ENCODE peak calls at places on chromosomes 13 and 19, in nine cellular contexts. One of them, this sample, is unnamed.
A peak's percentile ranks its signal among the peaks of the same experiment; 100 is the strongest.

GRCh38 chr13:31950121-31950810 is 81.3 kb upstream of the FRY start:
- DNase-seq in fibroblast of villous mesenchyme: no peak
- DNase-seq in HEK293T: no peak
- DNase-seq in RCC 7860: no peak
- DNase-seq in cardiac muscle cell: no peak
- DNase-seq in amygdala: no peak
- DNase-seq in BE2C: no peak
- DNase-seq in neuronal stem cell: no peak
- DNase-seq in renal cortical epithelial cell: peak; percentile 4
- DNase-seq in this sample: no peak

GRCh38 chr13:113917523-113918371 is 53.9 kb upstream of the GAS6 start:
- DNase-seq in fibroblast of villous mesenchyme: no peak
- DNase-seq in HEK293T: no peak
- DNase-seq in RCC 7860: no peak
- DNase-seq in cardiac muscle cell: no peak
- DNase-seq in amygdala: no peak
- DNase-seq in BE2C: no peak
- DNase-seq in neuronal stem cell: no peak
- DNase-seq in renal cortical epithelial cell: no peak
- DNase-seq in this sample: no peak

GRCh38 chr19:51036519-51036918 is 1.7 kb upstream of the KLK12 start:
- DNase-seq in fibroblast of villous mesenchyme: no peak
- DNase-seq in HEK293T: no peak
- DNase-seq in RCC 7860: no peak
- DNase-seq in cardiac muscle cell: no peak
- DNase-seq in amygdala: no peak
- DNase-seq in BE2C: no peak
- DNase-seq in neuronal stem cell: no peak
- DNase-seq in renal cortical epithelial cell: no peak
- DNase-seq in this sample: no peak

GRCh38 chr19:38917921-38918491 is 6.0 kb upstream of the CCER2 start:
- DNase-seq in fibroblast of villous mesenchyme: peak; percentile 30
- DNase-seq in HEK293T: no peak
- DNase-seq in RCC 7860: peak; percentile 4
- DNase-seq in cardiac muscle cell: peak; percentile 15
- DNase-seq in amygdala: no peak
- DNase-seq in BE2C: peak; percentile 66
- DNase-seq in neuronal stem cell: no peak
- DNase-seq in renal cortical epithelial cell: no peak
- DNase-seq in this sample: no peak

GRCh38 chr19:35142531-35143230 is 374 bp upstream of the FXYD7 start:
- DNase-seq in fibroblast of villous mesenchyme: peak; percentile 29
- DNase-seq in HEK293T: peak; percentile 63
- DNase-seq in RCC 7860: no peak
- DNase-seq in cardiac muscle cell: peak; percentile 52
- DNase-seq in amygdala: peak; percentile 57
- DNase-seq in BE2C: peak; percentile 54
- DNase-seq in neuronal stem cell: no peak
- DNase-seq in renal cortical epithelial cell: no peak
- DNase-seq in this sample: peak; percentile 70

GRCh38 chr19:34487651-34488051 is 6.1 kb downstream of the WTIP start:
- DNase-seq in fibroblast of villous mesenchyme: no peak
- DNase-seq in HEK293T: no peak
- DNase-seq in RCC 7860: no peak
- DNase-seq in cardiac muscle cell: no peak
- DNase-seq in amygdala: no peak
- DNase-seq in BE2C: no peak
- DNase-seq in neuronal stem cell: no peak
- DNase-seq in renal cortical epithelial cell: no peak
- DNase-seq in this sample: no peak

GRCh38 chr19:27774337-27774736 is 1438.6 kb downstream of the UQCRFS1 start:
- DNase-seq in fibroblast of villous mesenchyme: no peak
- DNase-seq in HEK293T: peak; percentile 19
- DNase-seq in RCC 7860: no peak
- DNase-seq in cardiac muscle cell: no peak
- DNase-seq in amygdala: no peak
- DNase-seq in BE2C: peak; percentile 60
- DNase-seq in neuronal stem cell: no peak
- DNase-seq in renal cortical epithelial cell: no peak
- DNase-seq in this sample: no peak

GRCh38 chr13:58119351-58119750 is 487.8 kb downstream of the PCDH17 start:
- DNase-seq in fibroblast of villous mesenchyme: no peak
- DNase-seq in HEK293T: no peak
- DNase-seq in RCC 7860: no peak
- DNase-seq in cardiac muscle cell: no peak
- DNase-seq in amygdala: no peak
- DNase-seq in BE2C: no peak
- DNase-seq in neuronal stem cell: no peak
- DNase-seq in renal cortical epithelial cell: no peak
- DNase-seq in this sample: no peak

GRCh38 chr19:11446652-11447301 is 11.3 kb downstream of the PRKCSH start:
- DNase-seq in fibroblast of villous mesenchyme: peak; percentile 39
- DNase-seq in HEK293T: peak; percentile 83
- DNase-seq in RCC 7860: no peak
- DNase-seq in cardiac muscle cell: peak; percentile 46
- DNase-seq in amygdala: peak; percentile 85
- DNase-seq in BE2C: peak; percentile 86
- DNase-seq in neuronal stem cell: no peak
- DNase-seq in renal cortical epithelial cell: no peak
- DNase-seq in this sample: peak; percentile 37

GRCh38 chr13:22040810-22041364 is 370.0 kb downstream of the FGF9 start:
- DNase-seq in fibroblast of villous mesenchyme: no peak
- DNase-seq in HEK293T: no peak
- DNase-seq in RCC 7860: no peak
- DNase-seq in cardiac muscle cell: no peak
- DNase-seq in amygdala: no peak
- DNase-seq in BE2C: no peak
- DNase-seq in neuronal stem cell: no peak
- DNase-seq in renal cortical epithelial cell: no peak
- DNase-seq in this sample: no peak

This sample was measured in Peyer's patch.